ENCODE peak calls at places on chromosomes 1 and 21, in nine cellular contexts. One of them, this sample, is unnamed.

GRCh38 chr1:74729741-74730478 is 2.9 kb downstream of the CRYZ start:
- DNase-seq in HepG2: peak; percentile 80
- DNase-seq in Ammon's horn: no peak
- DNase-seq in posterior cingulate gyrus: no peak
- DNase-seq in activated CD4-positive, CD25-positive, alpha-beta regulatory T cell: no peak
- DNase-seq in activated T-cell treated with anti-CD3 and anti-CD28 coated beads, Interleukin-2, amount 50 U/mL, for 4 hours: no peak
- DNase-seq in activated CD4-positive, alpha-beta T cell treated with anti-CD3 and anti-CD28 coated beads, Interleukin-2, amount 50 U/mL, for 48 hours: no peak
- DNase-seq in psoas muscle: no peak
- DNase-seq in NCI-H1092 treated with DMSO at 0.1 percent for 48 hours: no peak
- DNase-seq in this sample: no peak

GRCh38 chr1:44672254-44672955 is 1.9 kb downstream of the TMEM53 start:
- DNase-seq in HepG2: no peak
- DNase-seq in Ammon's horn: peak; percentile 62
- DNase-seq in posterior cingulate gyrus: no peak
- DNase-seq in activated CD4-positive, CD25-positive, alpha-beta regulatory T cell: no peak
- DNase-seq in activated T-cell treated with anti-CD3 and anti-CD28 coated beads, Interleukin-2, amount 50 U/mL, for 4 hours: no peak
- DNase-seq in activated CD4-positive, alpha-beta T cell treated with anti-CD3 and anti-CD28 coated beads, Interleukin-2, amount 50 U/mL, for 48 hours: no peak
- DNase-seq in psoas muscle: no peak
- DNase-seq in NCI-H1092 treated with DMSO at 0.1 percent for 48 hours: no peak
- DNase-seq in this sample: no peak

GRCh38 chr21:40143822-40144525 is 276.7 kb downstream of the PCP4 start:
- DNase-seq in HepG2: peak; percentile 10
- DNase-seq in Ammon's horn: peak; percentile 79
- DNase-seq in posterior cingulate gyrus: peak; percentile 59
- DNase-seq in activated CD4-positive, CD25-positive, alpha-beta regulatory T cell: no peak
- DNase-seq in activated T-cell treated with anti-CD3 and anti-CD28 coated beads, Interleukin-2, amount 50 U/mL, for 4 hours: no peak
- DNase-seq in activated CD4-positive, alpha-beta T cell treated with anti-CD3 and anti-CD28 coated beads, Interleukin-2, amount 50 U/mL, for 48 hours: peak; percentile 55
- DNase-seq in psoas muscle: no peak
- DNase-seq in NCI-H1092 treated with DMSO at 0.1 percent for 48 hours: peak; percentile 78
- DNase-seq in this sample: peak; percentile 68

GRCh38 chr1:151919246-151919645 is 9.9 kb upstream of the THEM4 start:
- DNase-seq in HepG2: no peak
- DNase-seq in Ammon's horn: no peak
- DNase-seq in posterior cingulate gyrus: no peak
- DNase-seq in activated CD4-positive, CD25-positive, alpha-beta regulatory T cell: no peak
- DNase-seq in activated T-cell treated with anti-CD3 and anti-CD28 coated beads, Interleukin-2, amount 50 U/mL, for 4 hours: no peak
- DNase-seq in activated CD4-positive, alpha-beta T cell treated with anti-CD3 and anti-CD28 coated beads, Interleukin-2, amount 50 U/mL, for 48 hours: no peak
- DNase-seq in psoas muscle: no peak
- DNase-seq in NCI-H1092 treated with DMSO at 0.1 percent for 48 hours: no peak
- DNase-seq in this sample: no peak

GRCh38 chr1:93692983-93693591 is 11.4 kb upstream of the BCAR3 start:
- DNase-seq in HepG2: peak; percentile 27
- DNase-seq in Ammon's horn: no peak
- DNase-seq in posterior cingulate gyrus: no peak
- DNase-seq in activated CD4-positive, CD25-positive, alpha-beta regulatory T cell: no peak
- DNase-seq in activated T-cell treated with anti-CD3 and anti-CD28 coated beads, Interleukin-2, amount 50 U/mL, for 4 hours: no peak
- DNase-seq in activated CD4-positive, alpha-beta T cell treated with anti-CD3 and anti-CD28 coated beads, Interleukin-2, amount 50 U/mL, for 48 hours: peak; percentile 56
- DNase-seq in psoas muscle: no peak
- DNase-seq in NCI-H1092 treated with DMSO at 0.1 percent for 48 hours: no peak
- DNase-seq in this sample: no peak

GRCh38 chr1:31548899-31549806 is 27.2 kb upstream of the TINAGL1 start:
- DNase-seq in HepG2: peak; percentile 79
- DNase-seq in Ammon's horn: peak; percentile 87
- DNase-seq in posterior cingulate gyrus: peak; percentile 63
- DNase-seq in activated CD4-positive, CD25-positive, alpha-beta regulatory T cell: peak; percentile 53
- DNase-seq in activated T-cell treated with anti-CD3 and anti-CD28 coated beads, Interleukin-2, amount 50 U/mL, for 4 hours: peak; percentile 85
- DNase-seq in activated CD4-positive, alpha-beta T cell treated with anti-CD3 and anti-CD28 coated beads, Interleukin-2, amount 50 U/mL, for 48 hours: peak; percentile 95
- DNase-seq in psoas muscle: peak; percentile 84
- DNase-seq in NCI-H1092 treated with DMSO at 0.1 percent for 48 hours: peak; percentile 77
- DNase-seq in this sample: peak; percentile 36

GRCh38 chr1:94215955-94216354 is 21.4 kb downstream of the ARHGAP29 start:
- DNase-seq in HepG2: no peak
- DNase-seq in Ammon's horn: no peak
- DNase-seq in posterior cingulate gyrus: no peak
- DNase-seq in activated CD4-positive, CD25-positive, alpha-beta regulatory T cell: no peak
- DNase-seq in activated T-cell treated with anti-CD3 and anti-CD28 coated beads, Interleukin-2, amount 50 U/mL, for 4 hours: no peak
- DNase-seq in activated CD4-positive, alpha-beta T cell treated with anti-CD3 and anti-CD28 coated beads, Interleukin-2, amount 50 U/mL, for 48 hours: no peak
- DNase-seq in psoas muscle: no peak
- DNase-seq in NCI-H1092 treated with DMSO at 0.1 percent for 48 hours: no peak
- DNase-seq in this sample: no peak

GRCh38 chr1:20366766-20367602 is 76.3 kb downstream of the VWA5B1 start:
- DNase-seq in HepG2: peak; percentile 25
- DNase-seq in Ammon's horn: peak; percentile 60
- DNase-seq in posterior cingulate gyrus: no peak
- DNase-seq in activated CD4-positive, CD25-positive, alpha-beta regulatory T cell: no peak
- DNase-seq in activated T-cell treated with anti-CD3 and anti-CD28 coated beads, Interleukin-2, amount 50 U/mL, for 4 hours: no peak
- DNase-seq in activated CD4-positive, alpha-beta T cell treated with anti-CD3 and anti-CD28 coated beads, Interleukin-2, amount 50 U/mL, for 48 hours: peak; percentile 29
- DNase-seq in psoas muscle: peak; percentile 69
- DNase-seq in NCI-H1092 treated with DMSO at 0.1 percent for 48 hours: peak; percentile 73
- DNase-seq in this sample: no peak

GRCh38 chr1:109928591-109929111 is 18.0 kb downstream of the CSF1 start:
- DNase-seq in HepG2: no peak
- DNase-seq in Ammon's horn: no peak
- DNase-seq in posterior cingulate gyrus: no peak
- DNase-seq in activated CD4-positive, CD25-positive, alpha-beta regulatory T cell: no peak
- DNase-seq in activated T-cell treated with anti-CD3 and anti-CD28 coated beads, Interleukin-2, amount 50 U/mL, for 4 hours: no peak
- DNase-seq in activated CD4-positive, alpha-beta T cell treated with anti-CD3 and anti-CD28 coated beads, Interleukin-2, amount 50 U/mL, for 48 hours: no peak
- DNase-seq in psoas muscle: peak; percentile 81
- DNase-seq in NCI-H1092 treated with DMSO at 0.1 percent for 48 hours: no peak
- DNase-seq in this sample: no peak

GRCh38 chr1:168696125-168696524 is 32.9 kb downstream of the DPT start:
- DNase-seq in HepG2: no peak
- DNase-seq in Ammon's horn: peak; percentile 17
- DNase-seq in posterior cingulate gyrus: no peak
- DNase-seq in activated CD4-positive, CD25-positive, alpha-beta regulatory T cell: no peak
- DNase-seq in activated T-cell treated with anti-CD3 and anti-CD28 coated beads, Interleukin-2, amount 50 U/mL, for 4 hours: no peak
- DNase-seq in activated CD4-positive, alpha-beta T cell treated with anti-CD3 and anti-CD28 coated beads, Interleukin-2, amount 50 U/mL, for 48 hours: no peak
- DNase-seq in psoas muscle: no peak
- DNase-seq in NCI-H1092 treated with DMSO at 0.1 percent for 48 hours: no peak
- DNase-seq in this sample: no peak

GRCh38 chr1:183807549-183808168 is 2.7 kb downstream of the RGL1 start:
- DNase-seq in HepG2: no peak
- DNase-seq in Ammon's horn: peak; percentile 58
- DNase-seq in posterior cingulate gyrus: no peak
- DNase-seq in activated CD4-positive, CD25-positive, alpha-beta regulatory T cell: no peak
- DNase-seq in activated T-cell treated with anti-CD3 and anti-CD28 coated beads, Interleukin-2, amount 50 U/mL, for 4 hours: no peak
- DNase-seq in activated CD4-positive, alpha-beta T cell treated with anti-CD3 and anti-CD28 coated beads, Interleukin-2, amount 50 U/mL, for 48 hours: no peak
- DNase-seq in psoas muscle: no peak
- DNase-seq in NCI-H1092 treated with DMSO at 0.1 percent for 48 hours: no peak
- DNase-seq in this sample: no peak

GRCh38 chr21:15659768-15660423 is 69.9 kb upstream of the USP25 start:
- DNase-seq in HepG2: peak; percentile 42
- DNase-seq in Ammon's horn: no peak
- DNase-seq in posterior cingulate gyrus: no peak
- DNase-seq in activated CD4-positive, CD25-positive, alpha-beta regulatory T cell: no peak
- DNase-seq in activated T-cell treated with anti-CD3 and anti-CD28 coated beads, Interleukin-2, amount 50 U/mL, for 4 hours: no peak
- DNase-seq in activated CD4-positive, alpha-beta T cell treated with anti-CD3 and anti-CD28 coated beads, Interleukin-2, amount 50 U/mL, for 48 hours: no peak
- DNase-seq in psoas muscle: no peak
- DNase-seq in NCI-H1092 treated with DMSO at 0.1 percent for 48 hours: no peak
- DNase-seq in this sample: no peak

GRCh38 chr1:153795325-153795837 is 20.2 kb downstream of the SLC27A3 start:
- DNase-seq in HepG2: no peak
- DNase-seq in Ammon's horn: no peak
- DNase-seq in posterior cingulate gyrus: no peak
- DNase-seq in activated CD4-positive, CD25-positive, alpha-beta regulatory T cell: no peak
- DNase-seq in activated T-cell treated with anti-CD3 and anti-CD28 coated beads, Interleukin-2, amount 50 U/mL, for 4 hours: no peak
- DNase-seq in activated CD4-positive, alpha-beta T cell treated with anti-CD3 and anti-CD28 coated beads, Interleukin-2, amount 50 U/mL, for 48 hours: no peak
- DNase-seq in psoas muscle: peak; percentile 58
- DNase-seq in NCI-H1092 treated with DMSO at 0.1 percent for 48 hours: no peak
- DNase-seq in this sample: no peak

GRCh38 chr1:78758493-78758892 is 108.9 kb downstream of the IFI44 start:
- DNase-seq in HepG2: no peak
- DNase-seq in Ammon's horn: peak; percentile 7
- DNase-seq in posterior cingulate gyrus: no peak
- DNase-seq in activated CD4-positive, CD25-positive, alpha-beta regulatory T cell: no peak
- DNase-seq in activated T-cell treated with anti-CD3 and anti-CD28 coated beads, Interleukin-2, amount 50 U/mL, for 4 hours: no peak
- DNase-seq in activated CD4-positive, alpha-beta T cell treated with anti-CD3 and anti-CD28 coated beads, Interleukin-2, amount 50 U/mL, for 48 hours: no peak
- DNase-seq in psoas muscle: no peak
- DNase-seq in NCI-H1092 treated with DMSO at 0.1 percent for 48 hours: no peak
- DNase-seq in this sample: no peak

GRCh38 chr1:228394571-228395394 is 11.9 kb downstream of the TRIM11 start:
- DNase-seq in HepG2: peak; percentile 21
- DNase-seq in Ammon's horn: no peak
- DNase-seq in posterior cingulate gyrus: no peak
- DNase-seq in activated CD4-positive, CD25-positive, alpha-beta regulatory T cell: no peak
- DNase-seq in activated T-cell treated with anti-CD3 and anti-CD28 coated beads, Interleukin-2, amount 50 U/mL, for 4 hours: no peak
- DNase-seq in activated CD4-positive, alpha-beta T cell treated with anti-CD3 and anti-CD28 coated beads, Interleukin-2, amount 50 U/mL, for 48 hours: no peak
- DNase-seq in psoas muscle: peak; percentile 55
- DNase-seq in NCI-H1092 treated with DMSO at 0.1 percent for 48 hours: no peak
- DNase-seq in this sample: no peak

GRCh38 chr1:234408757-234409156 is 35.5 kb downstream of the COA6 start:
- DNase-seq in HepG2: no peak
- DNase-seq in Ammon's horn: no peak
- DNase-seq in posterior cingulate gyrus: no peak
- DNase-seq in activated CD4-positive, CD25-positive, alpha-beta regulatory T cell: peak; percentile 8
- DNase-seq in activated T-cell treated with anti-CD3 and anti-CD28 coated beads, Interleukin-2, amount 50 U/mL, for 4 hours: peak; percentile 55
- DNase-seq in activated CD4-positive, alpha-beta T cell treated with anti-CD3 and anti-CD28 coated beads, Interleukin-2, amount 50 U/mL, for 48 hours: peak; percentile 66
- DNase-seq in psoas muscle: no peak
- DNase-seq in NCI-H1092 treated with DMSO at 0.1 percent for 48 hours: no peak
- DNase-seq in this sample: no peak

GRCh38 chr1:197140123-197140522 is 6.3 kb downstream of the ASPM start:
- DNase-seq in HepG2: no peak
- DNase-seq in Ammon's horn: no peak
- DNase-seq in posterior cingulate gyrus: no peak
- DNase-seq in activated CD4-positive, CD25-positive, alpha-beta regulatory T cell: no peak
- DNase-seq in activated T-cell treated with anti-CD3 and anti-CD28 coated beads, Interleukin-2, amount 50 U/mL, for 4 hours: no peak
- DNase-seq in activated CD4-positive, alpha-beta T cell treated with anti-CD3 and anti-CD28 coated beads, Interleukin-2, amount 50 U/mL, for 48 hours: no peak
- DNase-seq in psoas muscle: no peak
- DNase-seq in NCI-H1092 treated with DMSO at 0.1 percent for 48 hours: no peak
- DNase-seq in this sample: no peak

GRCh38 chr1:16398371-16398953 is 31.4 kb downstream of the SZRD1 start:
- DNase-seq in HepG2: no peak
- DNase-seq in Ammon's horn: no peak
- DNase-seq in posterior cingulate gyrus: no peak
- DNase-seq in activated CD4-positive, CD25-positive, alpha-beta regulatory T cell: no peak
- DNase-seq in activated T-cell treated with anti-CD3 and anti-CD28 coated beads, Interleukin-2, amount 50 U/mL, for 4 hours: no peak
- DNase-seq in activated CD4-positive, alpha-beta T cell treated with anti-CD3 and anti-CD28 coated beads, Interleukin-2, amount 50 U/mL, for 48 hours: no peak
- DNase-seq in psoas muscle: no peak
- DNase-seq in NCI-H1092 treated with DMSO at 0.1 percent for 48 hours: no peak
- DNase-seq in this sample: no peak

GRCh38 chr1:182888736-182889531 is 49.8 kb downstream of the DHX9 start:
- DNase-seq in HepG2: no peak
- DNase-seq in Ammon's horn: no peak
- DNase-seq in posterior cingulate gyrus: no peak
- DNase-seq in activated CD4-positive, CD25-positive, alpha-beta regulatory T cell: no peak
- DNase-seq in activated T-cell treated with anti-CD3 and anti-CD28 coated beads, Interleukin-2, amount 50 U/mL, for 4 hours: no peak
- DNase-seq in activated CD4-positive, alpha-beta T cell treated with anti-CD3 and anti-CD28 coated beads, Interleukin-2, amount 50 U/mL, for 48 hours: no peak
- DNase-seq in psoas muscle: no peak
- DNase-seq in NCI-H1092 treated with DMSO at 0.1 percent for 48 hours: no peak
- DNase-seq in this sample: no peak

This sample was measured in hypothalamus.